ENCODE peak calls at places on chromosomes 4 and X, in ten cellular contexts. One of them, this sample, is unnamed.

GRCh38 chrX:134625315-134625718 is 33.0 kb downstream of the PLAC1 start:
- DNase-seq in NCI-H1436 treated with DMSO at 0.1 percent for 48 hours: no peak
- DNase-seq in AG08395: peak; percentile 60
- DNase-seq in choroid plexus epithelial cell: no peak
- DNase-seq in progenitor cell of endocrine pancreas: no peak
- DNase-seq in naive thymus-derived CD4-positive, alpha-beta T cell: no peak
- DNase-seq in stimulated activated naive B cell treated with anti-CD40 and anti-IgM and Interleukin-4, amounts not matched to agents 10 μg/mL and 1 μg/mL and 100 μg/mL, for 72 hours: no peak
- DNase-seq in C1 segment of cervical spinal cord: no peak
- DNase-seq in T follicular helper cell: no peak
- DNase-seq in PC-9: no peak
- DNase-seq in this sample: no peak

GRCh38 chrX:129793604-129794191 is 13.9 kb downstream of the SASH3 start:
- DNase-seq in AG08395: no peak
- DNase-seq in stimulated activated naive B cell treated with anti-CD40 and anti-IgM and Interleukin-4, amounts not matched to agents 10 μg/mL and 1 μg/mL and 100 μg/mL, for 72 hours: no peak
- DNase-seq in choroid plexus epithelial cell: no peak
- DNase-seq in C1 segment of cervical spinal cord: no peak
- DNase-seq in naive thymus-derived CD4-positive, alpha-beta T cell: no peak
- DNase-seq in NCI-H1436 treated with DMSO at 0.1 percent for 48 hours: no peak
- DNase-seq in T follicular helper cell: no peak
- DNase-seq in progenitor cell of endocrine pancreas: no peak
- DNase-seq in PC-9: no peak
- DNase-seq in this sample: no peak

GRCh38 chrX:134484039-134484438 is 24.1 kb downstream of the HPRT1 start:
- DNase-seq in PC-9: no peak
- DNase-seq in C1 segment of cervical spinal cord: no peak
- DNase-seq in T follicular helper cell: no peak
- DNase-seq in stimulated activated naive B cell treated with anti-CD40 and anti-IgM and Interleukin-4, amounts not matched to agents 10 μg/mL and 1 μg/mL and 100 μg/mL, for 72 hours: no peak
- DNase-seq in AG08395: peak; percentile 42
- DNase-seq in NCI-H1436 treated with DMSO at 0.1 percent for 48 hours: no peak
- DNase-seq in progenitor cell of endocrine pancreas: no peak
- DNase-seq in naive thymus-derived CD4-positive, alpha-beta T cell: peak; percentile 34
- DNase-seq in choroid plexus epithelial cell: peak; percentile 75
- DNase-seq in this sample: no peak

GRCh38 chr4:173135241-173135847 is 33.3 kb upstream of the GALNT7 start:
- DNase-seq in C1 segment of cervical spinal cord: no peak
- DNase-seq in naive thymus-derived CD4-positive, alpha-beta T cell: no peak
- DNase-seq in PC-9: no peak
- DNase-seq in progenitor cell of endocrine pancreas: no peak
- DNase-seq in NCI-H1436 treated with DMSO at 0.1 percent for 48 hours: no peak
- DNase-seq in choroid plexus epithelial cell: peak; percentile 64
- DNase-seq in AG08395: no peak
- DNase-seq in T follicular helper cell: no peak
- DNase-seq in stimulated activated naive B cell treated with anti-CD40 and anti-IgM and Interleukin-4, amounts not matched to agents 10 μg/mL and 1 μg/mL and 100 μg/mL, for 72 hours: no peak
- DNase-seq in this sample: no peak

GRCh38 chr4:152106781-152107321 is 346.0 kb upstream of the GATB start:
- DNase-seq in progenitor cell of endocrine pancreas: no peak
- DNase-seq in AG08395: no peak
- DNase-seq in naive thymus-derived CD4-positive, alpha-beta T cell: no peak
- DNase-seq in C1 segment of cervical spinal cord: no peak
- DNase-seq in choroid plexus epithelial cell: no peak
- DNase-seq in T follicular helper cell: no peak
- DNase-seq in PC-9: no peak
- DNase-seq in NCI-H1436 treated with DMSO at 0.1 percent for 48 hours: no peak
- DNase-seq in stimulated activated naive B cell treated with anti-CD40 and anti-IgM and Interleukin-4, amounts not matched to agents 10 μg/mL and 1 μg/mL and 100 μg/mL, for 72 hours: no peak
- DNase-seq in this sample: no peak

GRCh38 chrX:123184858-123185251 is 777 bp downstream of the GRIA3 start:
- DNase-seq in T follicular helper cell: no peak
- DNase-seq in stimulated activated naive B cell treated with anti-CD40 and anti-IgM and Interleukin-4, amounts not matched to agents 10 μg/mL and 1 μg/mL and 100 μg/mL, for 72 hours: no peak
- DNase-seq in AG08395: peak; percentile 17
- DNase-seq in choroid plexus epithelial cell: no peak
- DNase-seq in naive thymus-derived CD4-positive, alpha-beta T cell: no peak
- DNase-seq in PC-9: no peak
- DNase-seq in NCI-H1436 treated with DMSO at 0.1 percent for 48 hours: no peak
- DNase-seq in progenitor cell of endocrine pancreas: no peak
- DNase-seq in C1 segment of cervical spinal cord: peak; percentile 40
- DNase-seq in this sample: no peak

GRCh38 chr4:73984736-73985527 is 3.1 kb downstream of the PPBP start:
- DNase-seq in choroid plexus epithelial cell: no peak
- DNase-seq in AG08395: no peak
- DNase-seq in NCI-H1436 treated with DMSO at 0.1 percent for 48 hours: no peak
- DNase-seq in T follicular helper cell: no peak
- DNase-seq in progenitor cell of endocrine pancreas: no peak
- DNase-seq in stimulated activated naive B cell treated with anti-CD40 and anti-IgM and Interleukin-4, amounts not matched to agents 10 μg/mL and 1 μg/mL and 100 μg/mL, for 72 hours: no peak
- DNase-seq in naive thymus-derived CD4-positive, alpha-beta T cell: no peak
- DNase-seq in C1 segment of cervical spinal cord: no peak
- DNase-seq in PC-9: no peak
- DNase-seq in this sample: no peak

GRCh38 chrX:107715331-107716044 is 60.1 kb downstream of the TSC22D3 start:
- DNase-seq in naive thymus-derived CD4-positive, alpha-beta T cell: peak; percentile 40
- DNase-seq in stimulated activated naive B cell treated with anti-CD40 and anti-IgM and Interleukin-4, amounts not matched to agents 10 μg/mL and 1 μg/mL and 100 μg/mL, for 72 hours: no peak
- DNase-seq in progenitor cell of endocrine pancreas: no peak
- DNase-seq in AG08395: no peak
- DNase-seq in choroid plexus epithelial cell: peak; percentile 37
- DNase-seq in C1 segment of cervical spinal cord: no peak
- DNase-seq in T follicular helper cell: no peak
- DNase-seq in PC-9: peak; percentile 14
- DNase-seq in NCI-H1436 treated with DMSO at 0.1 percent for 48 hours: no peak
- DNase-seq in this sample: no peak

GRCh38 chr4:151409470-151410313 is 716 bp downstream of the FHIP1A start:
- DNase-seq in choroid plexus epithelial cell: peak; percentile 39
- DNase-seq in NCI-H1436 treated with DMSO at 0.1 percent for 48 hours: no peak
- DNase-seq in C1 segment of cervical spinal cord: no peak
- DNase-seq in naive thymus-derived CD4-positive, alpha-beta T cell: peak; percentile 18
- DNase-seq in progenitor cell of endocrine pancreas: peak; percentile 30
- DNase-seq in stimulated activated naive B cell treated with anti-CD40 and anti-IgM and Interleukin-4, amounts not matched to agents 10 μg/mL and 1 μg/mL and 100 μg/mL, for 72 hours: no peak
- DNase-seq in AG08395: no peak
- DNase-seq in T follicular helper cell: no peak
- DNase-seq in PC-9: peak; percentile 60
- DNase-seq in this sample: peak; percentile 28

GRCh38 chr4:148044889-148045352 is 313.0 kb downstream of the ARHGAP10 start:
- DNase-seq in C1 segment of cervical spinal cord: no peak
- DNase-seq in PC-9: no peak
- DNase-seq in AG08395: no peak
- DNase-seq in T follicular helper cell: no peak
- DNase-seq in NCI-H1436 treated with DMSO at 0.1 percent for 48 hours: no peak
- DNase-seq in stimulated activated naive B cell treated with anti-CD40 and anti-IgM and Interleukin-4, amounts not matched to agents 10 μg/mL and 1 μg/mL and 100 μg/mL, for 72 hours: peak; percentile 25
- DNase-seq in choroid plexus epithelial cell: peak; percentile 64
- DNase-seq in naive thymus-derived CD4-positive, alpha-beta T cell: peak; percentile 43
- DNase-seq in progenitor cell of endocrine pancreas: no peak
- DNase-seq in this sample: no peak

GRCh38 chr4:75723117-75723801 is 1.1 kb upstream of the USO1 start:
- DNase-seq in stimulated activated naive B cell treated with anti-CD40 and anti-IgM and Interleukin-4, amounts not matched to agents 10 μg/mL and 1 μg/mL and 100 μg/mL, for 72 hours: no peak
- DNase-seq in C1 segment of cervical spinal cord: no peak
- DNase-seq in progenitor cell of endocrine pancreas: no peak
- DNase-seq in naive thymus-derived CD4-positive, alpha-beta T cell: no peak
- DNase-seq in NCI-H1436 treated with DMSO at 0.1 percent for 48 hours: no peak
- DNase-seq in choroid plexus epithelial cell: peak; percentile 56
- DNase-seq in PC-9: no peak
- DNase-seq in AG08395: peak; percentile 36
- DNase-seq in T follicular helper cell: no peak
- DNase-seq in this sample: no peak

GRCh38 chrX:1657367-1658082 is 42.7 kb downstream of the ASMT start:
- DNase-seq in T follicular helper cell: no peak
- DNase-seq in AG08395: peak; percentile 9
- DNase-seq in C1 segment of cervical spinal cord: no peak
- DNase-seq in NCI-H1436 treated with DMSO at 0.1 percent for 48 hours: peak; percentile 87
- DNase-seq in PC-9: no peak
- DNase-seq in naive thymus-derived CD4-positive, alpha-beta T cell: peak; percentile 53
- DNase-seq in choroid plexus epithelial cell: peak; percentile 36
- DNase-seq in stimulated activated naive B cell treated with anti-CD40 and anti-IgM and Interleukin-4, amounts not matched to agents 10 μg/mL and 1 μg/mL and 100 μg/mL, for 72 hours: peak; percentile 16
- DNase-seq in progenitor cell of endocrine pancreas: no peak
- DNase-seq in this sample: peak; percentile 51

GRCh38 chr4:149785686-149786431 is 29.8 kb downstream of the IQCM start:
- DNase-seq in PC-9: no peak
- DNase-seq in AG08395: peak; percentile 24
- DNase-seq in T follicular helper cell: no peak
- DNase-seq in stimulated activated naive B cell treated with anti-CD40 and anti-IgM and Interleukin-4, amounts not matched to agents 10 μg/mL and 1 μg/mL and 100 μg/mL, for 72 hours: no peak
- DNase-seq in C1 segment of cervical spinal cord: no peak
- DNase-seq in choroid plexus epithelial cell: no peak
- DNase-seq in NCI-H1436 treated with DMSO at 0.1 percent for 48 hours: no peak
- DNase-seq in progenitor cell of endocrine pancreas: no peak
- DNase-seq in naive thymus-derived CD4-positive, alpha-beta T cell: no peak
- DNase-seq in this sample: no peak

GRCh38 chr4:6208416-6208815 is 8.1 kb upstream of the JAKMIP1 start:
- DNase-seq in T follicular helper cell: no peak
- DNase-seq in PC-9: no peak
- DNase-seq in naive thymus-derived CD4-positive, alpha-beta T cell: no peak
- DNase-seq in stimulated activated naive B cell treated with anti-CD40 and anti-IgM and Interleukin-4, amounts not matched to agents 10 μg/mL and 1 μg/mL and 100 μg/mL, for 72 hours: no peak
- DNase-seq in NCI-H1436 treated with DMSO at 0.1 percent for 48 hours: no peak
- DNase-seq in AG08395: no peak
- DNase-seq in choroid plexus epithelial cell: no peak
- DNase-seq in C1 segment of cervical spinal cord: no peak
- DNase-seq in progenitor cell of endocrine pancreas: no peak
- DNase-seq in this sample: no peak

GRCh38 chrX:41033299-41033698 is 51.9 kb upstream of the USP9X start:
- DNase-seq in T follicular helper cell: no peak
- DNase-seq in naive thymus-derived CD4-positive, alpha-beta T cell: no peak
- DNase-seq in C1 segment of cervical spinal cord: no peak
- DNase-seq in stimulated activated naive B cell treated with anti-CD40 and anti-IgM and Interleukin-4, amounts not matched to agents 10 μg/mL and 1 μg/mL and 100 μg/mL, for 72 hours: no peak
- DNase-seq in NCI-H1436 treated with DMSO at 0.1 percent for 48 hours: no peak
- DNase-seq in progenitor cell of endocrine pancreas: no peak
- DNase-seq in choroid plexus epithelial cell: peak; percentile 50
- DNase-seq in AG08395: no peak
- DNase-seq in PC-9: no peak
- DNase-seq in this sample: no peak

GRCh38 chrX:132774312-132774711 is 184.1 kb downstream of the HS6ST2 start:
- DNase-seq in progenitor cell of endocrine pancreas: no peak
- DNase-seq in naive thymus-derived CD4-positive, alpha-beta T cell: no peak
- DNase-seq in AG08395: no peak
- DNase-seq in C1 segment of cervical spinal cord: no peak
- DNase-seq in PC-9: no peak
- DNase-seq in T follicular helper cell: no peak
- DNase-seq in stimulated activated naive B cell treated with anti-CD40 and anti-IgM and Interleukin-4, amounts not matched to agents 10 μg/mL and 1 μg/mL and 100 μg/mL, for 72 hours: no peak
- DNase-seq in choroid plexus epithelial cell: peak; percentile 10
- DNase-seq in NCI-H1436 treated with DMSO at 0.1 percent for 48 hours: no peak
- DNase-seq in this sample: no peak

GRCh38 chr4:6250235-6250983 is 19.2 kb upstream of the WFS1 start:
- DNase-seq in PC-9: peak; percentile 22
- DNase-seq in progenitor cell of endocrine pancreas: no peak
- DNase-seq in AG08395: peak; percentile 80
- DNase-seq in stimulated activated naive B cell treated with anti-CD40 and anti-IgM and Interleukin-4, amounts not matched to agents 10 μg/mL and 1 μg/mL and 100 μg/mL, for 72 hours: no peak
- DNase-seq in T follicular helper cell: no peak
- DNase-seq in naive thymus-derived CD4-positive, alpha-beta T cell: peak; percentile 55
- DNase-seq in NCI-H1436 treated with DMSO at 0.1 percent for 48 hours: no peak
- DNase-seq in C1 segment of cervical spinal cord: no peak
- DNase-seq in choroid plexus epithelial cell: peak; percentile 80
- DNase-seq in this sample: no peak

GRCh38 chr4:123937612-123938011 is 541.0 kb downstream of the SPRY1 start:
- DNase-seq in choroid plexus epithelial cell: peak; percentile 31
- DNase-seq in C1 segment of cervical spinal cord: no peak
- DNase-seq in AG08395: no peak
- DNase-seq in naive thymus-derived CD4-positive, alpha-beta T cell: no peak
- DNase-seq in PC-9: no peak
- DNase-seq in stimulated activated naive B cell treated with anti-CD40 and anti-IgM and Interleukin-4, amounts not matched to agents 10 μg/mL and 1 μg/mL and 100 μg/mL, for 72 hours: no peak
- DNase-seq in T follicular helper cell: no peak
- DNase-seq in NCI-H1436 treated with DMSO at 0.1 percent for 48 hours: no peak
- DNase-seq in progenitor cell of endocrine pancreas: no peak
- DNase-seq in this sample: no peak

GRCh38 chr4:25253072-25253447 is 19.2 kb downstream of the PI4K2B start:
- DNase-seq in NCI-H1436 treated with DMSO at 0.1 percent for 48 hours: no peak
- DNase-seq in choroid plexus epithelial cell: peak; percentile 47
- DNase-seq in naive thymus-derived CD4-positive, alpha-beta T cell: no peak
- DNase-seq in progenitor cell of endocrine pancreas: no peak
- DNase-seq in PC-9: no peak
- DNase-seq in C1 segment of cervical spinal cord: no peak
- DNase-seq in AG08395: no peak
- DNase-seq in T follicular helper cell: no peak
- DNase-seq in stimulated activated naive B cell treated with anti-CD40 and anti-IgM and Interleukin-4, amounts not matched to agents 10 μg/mL and 1 μg/mL and 100 μg/mL, for 72 hours: no peak
- DNase-seq in this sample: no peak

GRCh38 chr4:101695176-101695575 is 95.4 kb upstream of the BANK1 start:
- DNase-seq in AG08395: no peak
- DNase-seq in NCI-H1436 treated with DMSO at 0.1 percent for 48 hours: no peak
- DNase-seq in C1 segment of cervical spinal cord: no peak
- DNase-seq in choroid plexus epithelial cell: no peak
- DNase-seq in progenitor cell of endocrine pancreas: no peak
- DNase-seq in PC-9: no peak
- DNase-seq in T follicular helper cell: no peak
- DNase-seq in stimulated activated naive B cell treated with anti-CD40 and anti-IgM and Interleukin-4, amounts not matched to agents 10 μg/mL and 1 μg/mL and 100 μg/mL, for 72 hours: no peak
- DNase-seq in naive thymus-derived CD4-positive, alpha-beta T cell: no peak
- DNase-seq in this sample: no peak

GRCh38 chr4:38030023-38030422 is 69.8 kb downstream of the PTTG2 start:
- DNase-seq in choroid plexus epithelial cell: no peak
- DNase-seq in naive thymus-derived CD4-positive, alpha-beta T cell: no peak
- DNase-seq in C1 segment of cervical spinal cord: no peak
- DNase-seq in progenitor cell of endocrine pancreas: no peak
- DNase-seq in NCI-H1436 treated with DMSO at 0.1 percent for 48 hours: no peak
- DNase-seq in AG08395: no peak
- DNase-seq in stimulated activated naive B cell treated with anti-CD40 and anti-IgM and Interleukin-4, amounts not matched to agents 10 μg/mL and 1 μg/mL and 100 μg/mL, for 72 hours: no peak
- DNase-seq in T follicular helper cell: no peak
- DNase-seq in PC-9: no peak
- DNase-seq in this sample: no peak

GRCh38 chr4:160928482-160928881 is 1235.3 kb downstream of the FSTL5 start:
- DNase-seq in AG08395: no peak
- DNase-seq in T follicular helper cell: no peak
- DNase-seq in NCI-H1436 treated with DMSO at 0.1 percent for 48 hours: no peak
- DNase-seq in choroid plexus epithelial cell: no peak
- DNase-seq in stimulated activated naive B cell treated with anti-CD40 and anti-IgM and Interleukin-4, amounts not matched to agents 10 μg/mL and 1 μg/mL and 100 μg/mL, for 72 hours: no peak
- DNase-seq in PC-9: no peak
- DNase-seq in naive thymus-derived CD4-positive, alpha-beta T cell: no peak
- DNase-seq in progenitor cell of endocrine pancreas: no peak
- DNase-seq in C1 segment of cervical spinal cord: no peak
- DNase-seq in this sample: no peak

GRCh38 chr4:139085141-139085540 is 69.6 kb downstream of the NOCT start:
- DNase-seq in T follicular helper cell: no peak
- DNase-seq in stimulated activated naive B cell treated with anti-CD40 and anti-IgM and Interleukin-4, amounts not matched to agents 10 μg/mL and 1 μg/mL and 100 μg/mL, for 72 hours: no peak
- DNase-seq in progenitor cell of endocrine pancreas: no peak
- DNase-seq in C1 segment of cervical spinal cord: no peak
- DNase-seq in AG08395: peak; percentile 4
- DNase-seq in PC-9: no peak
- DNase-seq in naive thymus-derived CD4-positive, alpha-beta T cell: peak; percentile 22
- DNase-seq in choroid plexus epithelial cell: peak; percentile 48
- DNase-seq in NCI-H1436 treated with DMSO at 0.1 percent for 48 hours: no peak
- DNase-seq in this sample: no peak

GRCh38 chrX:24228596-24228995 is 79.1 kb downstream of the ZFX start:
- DNase-seq in C1 segment of cervical spinal cord: no peak
- DNase-seq in stimulated activated naive B cell treated with anti-CD40 and anti-IgM and Interleukin-4, amounts not matched to agents 10 μg/mL and 1 μg/mL and 100 μg/mL, for 72 hours: no peak
- DNase-seq in AG08395: no peak
- DNase-seq in naive thymus-derived CD4-positive, alpha-beta T cell: no peak
- DNase-seq in NCI-H1436 treated with DMSO at 0.1 percent for 48 hours: no peak
- DNase-seq in T follicular helper cell: no peak
- DNase-seq in choroid plexus epithelial cell: no peak
- DNase-seq in PC-9: no peak
- DNase-seq in progenitor cell of endocrine pancreas: no peak
- DNase-seq in this sample: no peak

GRCh38 chrX:135890087-135890585 is 3.1 kb downstream of the CT45A10 start:
- DNase-seq in C1 segment of cervical spinal cord: no peak
- DNase-seq in AG08395: no peak
- DNase-seq in T follicular helper cell: no peak
- DNase-seq in naive thymus-derived CD4-positive, alpha-beta T cell: no peak
- DNase-seq in choroid plexus epithelial cell: no peak
- DNase-seq in PC-9: no peak
- DNase-seq in stimulated activated naive B cell treated with anti-CD40 and anti-IgM and Interleukin-4, amounts not matched to agents 10 μg/mL and 1 μg/mL and 100 μg/mL, for 72 hours: no peak
- DNase-seq in NCI-H1436 treated with DMSO at 0.1 percent for 48 hours: no peak
- DNase-seq in progenitor cell of endocrine pancreas: no peak
- DNase-seq in this sample: no peak

GRCh38 chr4:21765810-21766407 is 182.7 kb downstream of the KCNIP4 start:
- DNase-seq in stimulated activated naive B cell treated with anti-CD40 and anti-IgM and Interleukin-4, amounts not matched to agents 10 μg/mL and 1 μg/mL and 100 μg/mL, for 72 hours: no peak
- DNase-seq in naive thymus-derived CD4-positive, alpha-beta T cell: no peak
- DNase-seq in C1 segment of cervical spinal cord: no peak
- DNase-seq in progenitor cell of endocrine pancreas: peak; percentile 30
- DNase-seq in AG08395: peak; percentile 50
- DNase-seq in NCI-H1436 treated with DMSO at 0.1 percent for 48 hours: no peak
- DNase-seq in T follicular helper cell: no peak
- DNase-seq in PC-9: peak; percentile 49
- DNase-seq in choroid plexus epithelial cell: peak; percentile 78
- DNase-seq in this sample: no peak

GRCh38 chrX:53631156-53631555 is 55.4 kb downstream of the HUWE1 start:
- DNase-seq in C1 segment of cervical spinal cord: no peak
- DNase-seq in NCI-H1436 treated with DMSO at 0.1 percent for 48 hours: no peak
- DNase-seq in naive thymus-derived CD4-positive, alpha-beta T cell: no peak
- DNase-seq in AG08395: no peak
- DNase-seq in stimulated activated naive B cell treated with anti-CD40 and anti-IgM and Interleukin-4, amounts not matched to agents 10 μg/mL and 1 μg/mL and 100 μg/mL, for 72 hours: no peak
- DNase-seq in progenitor cell of endocrine pancreas: no peak
- DNase-seq in PC-9: no peak
- DNase-seq in choroid plexus epithelial cell: peak; percentile 34
- DNase-seq in T follicular helper cell: no peak
- DNase-seq in this sample: no peak

GRCh38 chr4:161564230-161564834 is 599.5 kb downstream of the FSTL5 start:
- DNase-seq in NCI-H1436 treated with DMSO at 0.1 percent for 48 hours: no peak
- DNase-seq in stimulated activated naive B cell treated with anti-CD40 and anti-IgM and Interleukin-4, amounts not matched to agents 10 μg/mL and 1 μg/mL and 100 μg/mL, for 72 hours: no peak
- DNase-seq in progenitor cell of endocrine pancreas: no peak
- DNase-seq in PC-9: no peak
- DNase-seq in C1 segment of cervical spinal cord: no peak
- DNase-seq in T follicular helper cell: no peak
- DNase-seq in choroid plexus epithelial cell: peak; percentile 67
- DNase-seq in AG08395: no peak
- DNase-seq in naive thymus-derived CD4-positive, alpha-beta T cell: no peak
- DNase-seq in this sample: no peak

This sample was measured in HL-60.